ENCODE peak calls at places on chromosomes 7 and 10, in five cellular contexts. One of them, this sample, is unnamed.

GRCh38 chr10:79022565-79023488 is 45.9 kb upstream of the ZMIZ1 start:
- DNase-seq in PC-3: peak; percentile 63
- DNase-seq in stomach: no peak
- DNase-seq in lower lobe of right lung: peak; percentile 51
- DNase-seq in left ventricle myocardium inferior: peak; percentile 70
- DNase-seq in this sample: no peak

GRCh38 chr10:86663576-86664369 is 4.5 kb upstream of the LDB3 start:
- DNase-seq in left ventricle myocardium inferior: peak; percentile 21
- DNase-seq in stomach: no peak
- DNase-seq in PC-3: no peak
- DNase-seq in lower lobe of right lung: peak; percentile 30
- DNase-seq in this sample: no peak

GRCh38 chr7:69882269-69882668 is 284.0 kb downstream of the AUTS2 start:
- DNase-seq in left ventricle myocardium inferior: no peak
- DNase-seq in stomach: no peak
- DNase-seq in lower lobe of right lung: no peak
- DNase-seq in PC-3: no peak
- DNase-seq in this sample: no peak

GRCh38 chr10:111360260-111360925 is 283.6 kb downstream of the ADRA2A start:
- DNase-seq in left ventricle myocardium inferior: peak; percentile 14
- DNase-seq in PC-3: peak; percentile 33
- DNase-seq in lower lobe of right lung: peak; percentile 45
- DNase-seq in stomach: peak; percentile 51
- DNase-seq in this sample: peak; percentile 25

GRCh38 chr7:138885383-138886147 is 87.6 kb upstream of the ATP6V0A4 start:
- DNase-seq in left ventricle myocardium inferior: no peak
- DNase-seq in stomach: no peak
- DNase-seq in PC-3: peak; percentile 34
- DNase-seq in lower lobe of right lung: no peak
- DNase-seq in this sample: no peak

GRCh38 chr10:1247598-1248261 is 191.5 kb downstream of the WDR37 start:
- DNase-seq in left ventricle myocardium inferior: no peak
- DNase-seq in PC-3: no peak
- DNase-seq in stomach: no peak
- DNase-seq in lower lobe of right lung: no peak
- DNase-seq in this sample: no peak

GRCh38 chr7:5094641-5095040 is 49.0 kb downstream of the RBAK start:
- DNase-seq in lower lobe of right lung: no peak
- DNase-seq in stomach: no peak
- DNase-seq in PC-3: no peak
- DNase-seq in left ventricle myocardium inferior: no peak
- DNase-seq in this sample: no peak

GRCh38 chr7:117424090-117424829 is 3.0 kb downstream of the ASZ1 start:
- DNase-seq in stomach: no peak
- DNase-seq in lower lobe of right lung: no peak
- DNase-seq in left ventricle myocardium inferior: no peak
- DNase-seq in PC-3: no peak
- DNase-seq in this sample: no peak

GRCh38 chr7:142461437-142461836 is 203.6 kb upstream of the PRSS58 start:
- DNase-seq in PC-3: peak; percentile 75
- DNase-seq in lower lobe of right lung: no peak
- DNase-seq in stomach: no peak
- DNase-seq in left ventricle myocardium inferior: no peak
- DNase-seq in this sample: peak; percentile 83

GRCh38 chr10:77641788-77642397 is 4.3 kb upstream of the KCNMA1 start:
- DNase-seq in stomach: peak; percentile 77
- DNase-seq in lower lobe of right lung: no peak
- DNase-seq in left ventricle myocardium inferior: no peak
- DNase-seq in PC-3: peak; percentile 100
- DNase-seq in this sample: peak; percentile 71

GRCh38 chr10:79002336-79002735 is 66.4 kb upstream of the ZMIZ1 start:
- DNase-seq in left ventricle myocardium inferior: no peak
- DNase-seq in PC-3: no peak
- DNase-seq in lower lobe of right lung: no peak
- DNase-seq in stomach: no peak
- DNase-seq in this sample: no peak

GRCh38 chr7:34662058-34662457 is 4.0 kb downstream of the NPSR1 start:
- DNase-seq in left ventricle myocardium inferior: no peak
- DNase-seq in PC-3: no peak
- DNase-seq in lower lobe of right lung: no peak
- DNase-seq in stomach: no peak
- DNase-seq in this sample: no peak

GRCh38 chr10:114506874-114507385 is 102.6 kb upstream of the AFAP1L2 start:
- DNase-seq in stomach: no peak
- DNase-seq in lower lobe of right lung: no peak
- DNase-seq in PC-3: no peak
- DNase-seq in left ventricle myocardium inferior: no peak
- DNase-seq in this sample: no peak

GRCh38 chr7:94600267-94600666 is 55.7 kb downstream of the SGCE start:
- DNase-seq in stomach: no peak
- DNase-seq in lower lobe of right lung: no peak
- DNase-seq in PC-3: no peak
- DNase-seq in left ventricle myocardium inferior: no peak
- DNase-seq in this sample: no peak

GRCh38 chr7:13898957-13899670 is 90.4 kb downstream of the ETV1 start:
- DNase-seq in lower lobe of right lung: no peak
- DNase-seq in left ventricle myocardium inferior: no peak
- DNase-seq in stomach: no peak
- DNase-seq in PC-3: no peak
- DNase-seq in this sample: peak; percentile 23

GRCh38 chr10:24008164-24009066 is 200.5 kb upstream of the KIAA1217 start:
- DNase-seq in PC-3: peak; percentile 4
- DNase-seq in left ventricle myocardium inferior: peak; percentile 16
- DNase-seq in stomach: no peak
- DNase-seq in lower lobe of right lung: no peak
- DNase-seq in this sample: peak; percentile 84

GRCh38 chr10:69863580-69863979 is 61.9 kb downstream of the COL13A1 start:
- DNase-seq in left ventricle myocardium inferior: no peak
- DNase-seq in stomach: no peak
- DNase-seq in PC-3: peak; percentile 84
- DNase-seq in lower lobe of right lung: no peak
- DNase-seq in this sample: peak; percentile 33

GRCh38 chr10:99850041-99850766 is 67.8 kb downstream of the ABCC2 start:
- DNase-seq in PC-3: no peak
- DNase-seq in stomach: no peak
- DNase-seq in left ventricle myocardium inferior: no peak
- DNase-seq in lower lobe of right lung: no peak
- DNase-seq in this sample: no peak

GRCh38 chr7:143882611-143883078 is 19.3 kb downstream of the TCAF1 start:
- DNase-seq in PC-3: no peak
- DNase-seq in stomach: peak; percentile 39
- DNase-seq in lower lobe of right lung: peak; percentile 60
- DNase-seq in left ventricle myocardium inferior: peak; percentile 79
- DNase-seq in this sample: no peak

GRCh38 chr7:105352018-105352612 is 36.6 kb downstream of the SRPK2 start:
- DNase-seq in PC-3: peak; percentile 12
- DNase-seq in left ventricle myocardium inferior: peak; percentile 80
- DNase-seq in stomach: peak; percentile 53
- DNase-seq in lower lobe of right lung: peak; percentile 79
- DNase-seq in this sample: peak; percentile 63

GRCh38 chr10:61933857-61934559 is 32.5 kb downstream of the ARID5B start:
- DNase-seq in stomach: no peak
- DNase-seq in left ventricle myocardium inferior: no peak
- DNase-seq in PC-3: no peak
- DNase-seq in lower lobe of right lung: no peak
- DNase-seq in this sample: no peak

GRCh38 chr10:106931159-106931852 is 233.2 kb downstream of the SORCS1 start:
- DNase-seq in stomach: no peak
- DNase-seq in lower lobe of right lung: no peak
- DNase-seq in PC-3: no peak
- DNase-seq in left ventricle myocardium inferior: no peak
- DNase-seq in this sample: no peak

GRCh38 chr10:128711776-128712175 is 585.6 kb upstream of the MKI67 start:
- DNase-seq in left ventricle myocardium inferior: no peak
- DNase-seq in PC-3: no peak
- DNase-seq in lower lobe of right lung: no peak
- DNase-seq in stomach: no peak
- DNase-seq in this sample: no peak

GRCh38 chr10:34157501-34157900 is 657.6 kb downstream of the PARD3 start:
- DNase-seq in PC-3: peak; percentile 82
- DNase-seq in stomach: no peak
- DNase-seq in lower lobe of right lung: no peak
- DNase-seq in left ventricle myocardium inferior: no peak
- DNase-seq in this sample: peak; percentile 56

GRCh38 chr10:24207781-24208611 is 942 bp upstream of the KIAA1217 start:
- DNase-seq in stomach: peak; percentile 36
- DNase-seq in lower lobe of right lung: no peak
- DNase-seq in left ventricle myocardium inferior: peak; percentile 35
- DNase-seq in PC-3: peak; percentile 72
- DNase-seq in this sample: peak; percentile 24

GRCh38 chr10:44745920-44746319 is 165.2 kb upstream of the TMEM72 start:
- DNase-seq in stomach: no peak
- DNase-seq in PC-3: no peak
- DNase-seq in left ventricle myocardium inferior: no peak
- DNase-seq in lower lobe of right lung: no peak
- DNase-seq in this sample: peak; percentile 51

GRCh38 chr10:6074489-6075301 is 12.5 kb upstream of the IL2RA start:
- DNase-seq in PC-3: peak; percentile 55
- DNase-seq in lower lobe of right lung: no peak
- DNase-seq in stomach: no peak
- DNase-seq in left ventricle myocardium inferior: no peak
- DNase-seq in this sample: peak; percentile 42

GRCh38 chr10:86267286-86268195 is 99.1 kb downstream of the GRID1 start:
- DNase-seq in left ventricle myocardium inferior: no peak
- DNase-seq in lower lobe of right lung: no peak
- DNase-seq in PC-3: no peak
- DNase-seq in stomach: peak; percentile 17
- DNase-seq in this sample: no peak

GRCh38 chr7:47887016-47887640 is 61.1 kb downstream of the PKD1L1 start:
- DNase-seq in lower lobe of right lung: no peak
- DNase-seq in stomach: no peak
- DNase-seq in left ventricle myocardium inferior: no peak
- DNase-seq in PC-3: no peak
- DNase-seq in this sample: no peak

GRCh38 chr7:47884675-47885074 is 63.6 kb downstream of the PKD1L1 start:
- DNase-seq in lower lobe of right lung: no peak
- DNase-seq in PC-3: no peak
- DNase-seq in stomach: no peak
- DNase-seq in left ventricle myocardium inferior: no peak
- DNase-seq in this sample: no peak

GRCh38 chr7:47888371-47889265 is 59.6 kb downstream of the PKD1L1 start:
- DNase-seq in lower lobe of right lung: no peak
- DNase-seq in PC-3: no peak
- DNase-seq in stomach: no peak
- DNase-seq in left ventricle myocardium inferior: no peak
- DNase-seq in this sample: no peak

GRCh38 chr7:47885309-47886000 is 62.8 kb downstream of the PKD1L1 start:
- DNase-seq in lower lobe of right lung: no peak
- DNase-seq in PC-3: no peak
- DNase-seq in left ventricle myocardium inferior: no peak
- DNase-seq in stomach: no peak
- DNase-seq in this sample: no peak

DNA sequence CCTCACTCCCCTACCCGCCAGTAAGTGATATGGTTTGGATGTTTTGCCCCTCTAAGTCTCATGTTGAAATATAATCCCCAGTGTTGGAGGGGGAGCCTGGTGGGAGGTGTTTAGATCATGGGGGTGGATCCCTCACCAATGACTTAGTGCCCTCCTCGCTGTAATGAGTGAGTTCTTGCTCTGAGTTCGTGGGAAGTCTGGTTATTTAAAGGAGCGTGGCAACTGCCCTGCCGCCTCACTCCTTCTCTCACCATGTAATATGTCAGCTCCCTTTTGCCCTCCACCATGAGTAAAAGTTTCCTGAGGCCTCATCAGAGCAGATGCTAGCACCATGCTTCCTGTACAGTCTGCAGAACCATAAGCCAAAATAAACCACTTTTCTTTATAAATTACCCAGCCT is 61.9 kb downstream of the PKD1L1 start:
- DNase-seq in stomach: no peak
- DNase-seq in lower lobe of right lung: no peak
- DNase-seq in left ventricle myocardium inferior: no peak
- DNase-seq in PC-3: no peak
- DNase-seq in this sample: no peak
- H3K27me3 ChIP-seq in stomach: no peaks in the 10 kb centered on the region
- H3K27me3 ChIP-seq in lower lobe of right lung: no peaks in the 10 kb centered on the region
- H3K27me3 ChIP-seq in left ventricle myocardium inferior: no peaks in the 10 kb centered on the region
- H3K27me3 ChIP-seq in PC-3: no peaks in the 10 kb centered on the region
- H3K27me3 ChIP-seq in this sample: peaks cover 3% of the 10 kb centered on the region

GRCh38 chr10:97184971-97185325 is 811 bp downstream of the SLIT1 start:
- DNase-seq in lower lobe of right lung: no peak
- DNase-seq in PC-3: no peak
- DNase-seq in left ventricle myocardium inferior: no peak
- DNase-seq in stomach: no peak
- DNase-seq in this sample: no peak
- H3K27me3 ChIP-seq in lower lobe of right lung: peaks cover 68% of the 10 kb centered on the region
- H3K27me3 ChIP-seq in PC-3: peaks cover 26% of the 10 kb centered on the region
- H3K27me3 ChIP-seq in left ventricle myocardium inferior: peaks cover 98% of the 10 kb centered on the region
- H3K27me3 ChIP-seq in stomach: peaks cover 93% of the 10 kb centered on the region
- H3K27me3 ChIP-seq in this sample: peaks cover 34% of the 10 kb centered on the region

DNA sequence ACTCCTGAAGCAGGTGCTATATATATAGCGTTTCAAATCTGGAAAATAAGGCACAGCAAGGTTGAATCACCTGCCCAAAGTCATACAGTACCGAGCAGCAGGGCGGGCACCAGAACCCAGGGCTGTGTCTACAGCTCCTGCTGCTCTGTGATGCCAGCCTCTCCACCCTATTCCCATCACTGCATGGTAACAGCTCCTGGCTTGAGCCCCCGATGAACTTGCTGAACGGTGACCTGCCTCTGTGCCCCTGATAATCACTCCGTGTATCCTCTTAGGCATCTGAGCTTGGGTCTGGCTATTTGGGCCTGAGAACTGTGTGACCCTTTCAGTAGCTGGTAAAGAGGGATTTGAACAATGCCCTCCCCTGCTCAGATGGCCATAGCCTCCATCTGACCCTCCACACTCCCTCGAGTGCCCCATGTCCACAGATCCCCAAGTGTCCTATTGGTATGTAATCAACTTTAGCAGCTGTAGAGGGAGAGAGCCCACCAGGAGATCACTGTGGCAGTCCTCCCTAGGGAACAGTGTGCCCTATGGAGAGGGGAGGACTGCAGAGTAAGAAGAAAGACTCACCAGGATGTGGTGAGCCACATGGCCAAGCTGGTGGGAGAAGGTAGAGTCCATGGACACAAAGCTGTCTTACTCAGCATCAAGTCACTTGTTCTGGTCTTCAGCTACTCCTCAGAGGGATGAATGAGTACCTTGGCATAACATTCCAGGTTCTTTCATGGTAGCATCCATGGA is 1.1 kb upstream of the ARHGAP22 start:
- DNase-seq in stomach: no peak
- DNase-seq in lower lobe of right lung: no peak
- DNase-seq in PC-3: peak; percentile 72
- DNase-seq in left ventricle myocardium inferior: no peak
- DNase-seq in this sample: peak; percentile 39
- H3K27me3 ChIP-seq in stomach: peaks cover 46% of the 10 kb centered on the region
- H3K27me3 ChIP-seq in lower lobe of right lung: peaks cover 13% of the 10 kb centered on the region
- H3K27me3 ChIP-seq in PC-3: no peaks in the 10 kb centered on the region
- H3K27me3 ChIP-seq in left ventricle myocardium inferior: peaks cover 31% of the 10 kb centered on the region
- H3K27me3 ChIP-seq in this sample: no peaks in the 10 kb centered on the region

DNA sequence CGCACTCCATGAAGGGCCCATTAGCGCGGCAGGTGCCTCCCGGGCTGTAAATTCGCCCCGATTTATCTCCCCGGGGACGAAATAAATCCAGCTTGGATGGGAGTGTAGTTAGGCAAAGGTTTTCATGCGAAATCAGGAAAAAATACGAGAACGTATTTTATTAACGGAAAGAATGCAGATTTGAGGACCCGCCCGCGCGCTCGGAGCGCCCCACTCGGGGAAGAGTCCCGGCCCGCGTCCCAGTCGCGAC is 257 bp upstream of the NKX6-2 start:
- DNase-seq in stomach: no peak
- DNase-seq in PC-3: no peak
- DNase-seq in left ventricle myocardium inferior: no peak
- DNase-seq in lower lobe of right lung: no peak
- DNase-seq in this sample: no peak
- H3K27me3 ChIP-seq in stomach: peaks cover 82% of the 10 kb centered on the region
- H3K27me3 ChIP-seq in PC-3: peaks cover 30% of the 10 kb centered on the region
- H3K27me3 ChIP-seq in left ventricle myocardium inferior: peaks cover 83% of the 10 kb centered on the region
- H3K27me3 ChIP-seq in lower lobe of right lung: peaks cover 73% of the 10 kb centered on the region
- H3K27me3 ChIP-seq in this sample: peaks cover 17% of the 10 kb centered on the region